ENCODE peak calls at places on chromosomes 2 and 18, in nine cellular contexts. R is fibroblast of the conjunctiva; Q is fibroblast of mammary gland; X is stimulated activated naive CD8-positive, alpha-beta T cell treated with anti-CD3 and anti-CD28 coated beads, Interleukin-15, amount 100 ng/mL, for 72 hours; F is B cell; O is right cardiac atrium; C is stomach; T is sciatic nerve; S is NCI-H1694. K is an unnamed sample.

GRCh38 chr2:157480182-157480961 is 36.5 kb upstream of the CYTIP start:
- DNase-seq in X (peak; percentile 69), Q (peak; percentile 83), T (peak; percentile 60), C (peak; percentile 81), R (peak; percentile 29), S (no peak), F (no peak), O (peak; percentile 93), K (peak; percentile 79)

GRCh38 chr2:73859721-73860586 is 31.2 kb downstream of the STAMBP start:
- DNase-seq in S (no peak), X (peak; percentile 26), C (no peak), R (peak; percentile 58), T (no peak), Q (peak; percentile 94), F (no peak), O (no peak), K (no peak)

GRCh38 chr2:31972059-31972458 is 38.7 kb downstream of the MEMO1 start:
- DNase-seq in T (no peak), F (no peak), R (no peak), C (no peak), X (no peak), O (no peak), S (no peak), Q (no peak), K (no peak)

GRCh38 chr18:74596959-74597661 is 560 bp upstream of the ZNF407 start:
- DNase-seq in C (peak; percentile 68), F (peak; percentile 70), Q (peak; percentile 62), T (peak; percentile 82), X (peak; percentile 66), S (no peak), O (peak; percentile 89), R (no peak), K (peak; percentile 83)

GRCh38 chr2:55922488-55922887 is 1.1 kb downstream of the EFEMP1 start:
- DNase-seq in X (no peak), O (no peak), Q (peak; percentile 46), T (no peak), S (no peak), F (no peak), C (no peak), R (no peak), K (no peak)

GRCh38 chr2:197273485-197273884 is 37.1 kb downstream of the ANKRD44 start:
- DNase-seq in Q (no peak), S (no peak), C (peak; percentile 90), X (no peak), R (no peak), O (peak; percentile 67), F (no peak), T (no peak), K (peak; percentile 59)

GRCh38 chr2:138029238-138029637 is 65.0 kb downstream of the HNMT start:
- DNase-seq in Q (peak; percentile 42), O (peak; percentile 74), S (no peak), R (peak; percentile 28), C (no peak), F (no peak), X (no peak), T (no peak), K (peak; percentile 28)

GRCh38 chr18:6679201-6679600 is 50.3 kb upstream of the ARHGAP28 start:
- DNase-seq in S (no peak), F (no peak), C (no peak), T (no peak), Q (no peak), O (no peak), R (no peak), X (no peak), K (no peak)

GRCh38 chr2:152648336-152648735 is 68.9 kb downstream of the PRPF40A start:
- DNase-seq in C (no peak), F (no peak), Q (peak; percentile 35), R (no peak), S (no peak), O (no peak), X (no peak), T (no peak), K (no peak)

K was measured in left ventricle myocardium superior.